ENCODE peak calls at places on chromosome X, in five cellular contexts. C, W, X, Y and G are unnamed samples.

GRCh38 chrX:153443476-153444332 is 2.2 kb downstream of the TREX2 start:
- DNase-seq in C (no peak), W (no peak), X (no peak), Y (no peak), G (no peak)

GRCh38 chrX:2462780-2463179 is 38.0 kb downstream of the DHRSX start:
- DNase-seq in C (no peak), W (no peak), X (no peak), Y (no peak), G (no peak)

GRCh38 chrX:110097920-110098319 is 95.0 kb downstream of the TMEM164 start:
- DNase-seq in C (no peak), W (no peak), X (no peak), Y (no peak), G (no peak)

GRCh38 chrX:68686684-68687045 is 39.2 kb downstream of the STARD8 start:
- DNase-seq in C (peak), W (no peak), X (peak), Y (no peak), G (peak)

GRCh38 chrX:120653000-120653399 is 23.1 kb upstream of the C1GALT1C1 start:
- DNase-seq in C (no peak), W (no peak), X (no peak), Y (no peak), G (no peak)

GRCh38 chrX:147917700-147918694 is 6.3 kb downstream of the FMR1 start:
- DNase-seq in C (no peak), W (no peak), X (no peak), Y (peak), G (peak)

GRCh38 chrX:152908486-152908885 is 10.6 kb downstream of the ZNF185 start:
- DNase-seq in C (no peak), W (no peak), X (no peak), Y (no peak), G (no peak)

GRCh38 chrX:133698298-133698697 is 283.0 kb upstream of the GPC4 start:
- DNase-seq in C (no peak), W (no peak), X (no peak), Y (no peak), G (no peak)

GRCh38 chrX:115632455-115632854 is 71.5 kb downstream of the PLS3 start:
- DNase-seq in C (no peak), W (no peak), X (no peak), Y (no peak), G (no peak)

GRCh38 chrX:1246816-1247215 is 21.8 kb upstream of the CSF2RA start:
- DNase-seq in C (peak), W (peak), X (peak), Y (peak), G (peak)

GRCh38 chrX:83510466-83511181 is 2.5 kb downstream of the POU3F4 start:
- DNase-seq in C (no peak), W (no peak), X (no peak), Y (no peak), G (no peak)

GRCh38 chrX:26032141-26032917 is 105.8 kb upstream of the MAGEB18 start:
- DNase-seq in C (no peak), W (no peak), X (no peak), Y (no peak), G (no peak)

GRCh38 chrX:20372533-20372932 is 105.8 kb upstream of the RPS6KA3 start:
- DNase-seq in C (no peak), W (no peak), X (no peak), Y (no peak), G (no peak)

GRCh38 chrX:48505481-48505880 is 3.3 kb upstream of the PORCN start:
- DNase-seq in C (no peak), W (peak), X (no peak), Y (no peak), G (no peak)

GRCh38 chrX:19673334-19674040 is 158.2 kb upstream of the MAP3K15 start:
- DNase-seq in C (no peak), W (peak), X (peak), Y (no peak), G (peak)

GRCh38 chrX:18895157-18895952 is 88.6 kb downstream of the PHKA2 start:
- DNase-seq in C (no peak), W (no peak), X (peak), Y (no peak), G (no peak)

GRCh38 chrX:10901290-10901633 is 209.9 kb upstream of the HCCS start:
- DNase-seq in C (no peak), W (no peak), X (no peak), Y (no peak), G (no peak)

GRCh38 chrX:69387559-69388487 is 116.3 kb upstream of the NALF2 start:
- DNase-seq in C (peak), W (peak), X (peak), Y (peak), G (peak)

GRCh38 chrX:115650916-115651315 is 89.9 kb downstream of the PLS3 start:
- DNase-seq in C (peak), W (peak), X (peak), Y (peak), G (peak)

GRCh38 chrX:102835504-102836146 is 101.4 kb upstream of the RAB40AL start:
- DNase-seq in C (peak), W (peak), X (peak), Y (peak), G (peak)

GRCh38 chrX:23803931-23804381 is 21.0 kb downstream of the SAT1 start:
- DNase-seq in C (no peak), W (peak), X (peak), Y (no peak), G (no peak)

GRCh38 chrX:153885968-153886903 is at the start of gene L1CAM:
- DNase-seq in C (peak), W (no peak), X (no peak), Y (no peak), G (no peak)

GRCh38 chrX:47191331-47191730 is 2.3 kb upstream of the UBA1 start:
- DNase-seq in C (no peak), W (no peak), X (peak), Y (peak), G (peak)

GRCh38 chrX:53073115-53073581 is 9.0 kb upstream of the TSPYL2 start:
- DNase-seq in C (no peak), W (no peak), X (no peak), Y (no peak), G (no peak)

GRCh38 chrX:1391707-1392375 is at the start of gene SLC25A6:
- DNase-seq in C (peak), W (peak), X (peak), Y (peak), G (peak)

GRCh38 chrX:122245175-122245574 is 938.9 kb upstream of the GRIA3 start:
- DNase-seq in C (no peak), W (no peak), X (no peak), Y (no peak), G (no peak)

GRCh38 chrX:10288400-10288799 is 131.6 kb downstream of the CLCN4 start:
- DNase-seq in C (no peak), W (no peak), X (no peak), Y (no peak), G (no peak)

GRCh38 chrX:16743604-16744325 is 24.4 kb downstream of the SYAP1 start:
- DNase-seq in C (no peak), W (peak), X (no peak), Y (no peak), G (no peak)

GRCh38 chrX:15529165-15529564 is 28.6 kb downstream of the BMX start:
- DNase-seq in C (no peak), W (no peak), X (no peak), Y (no peak), G (no peak)

GRCh38 chrX:133375558-133376340 is 39.5 kb downstream of the GPC4 start:
- DNase-seq in C (no peak), W (no peak), X (peak), Y (no peak), G (no peak)

GRCh38 chrX:17535229-17535628 is 160.2 kb downstream of the NHS start:
- DNase-seq in C (peak), W (peak), X (peak), Y (peak), G (peak)

GRCh38 chrX:11205796-11206195 is 87.4 kb upstream of the AMELX start:
- DNase-seq in C (no peak), W (no peak), X (no peak), Y (no peak), G (no peak)

GRCh38 chrX:45771560-45772340 is 571.1 kb upstream of the DIPK2B start:
- DNase-seq in C (no peak), W (peak), X (no peak), Y (peak), G (peak)

GRCh38 chrX:134670241-134670811 is 12.1 kb upstream of the PLAC1 start:
- DNase-seq in C (no peak), W (no peak), X (peak), Y (no peak), G (no peak)

GRCh38 chrX:73562986-73563739 is at the start of gene CHIC1:
- DNase-seq in C (peak), W (peak), X (peak), Y (peak), G (peak)

GRCh38 chrX:33434256-33435092 is 223.1 kb upstream of the DMD start:
- DNase-seq in C (peak), W (peak), X (peak), Y (peak), G (peak)

GRCh38 chrX:72048515-72049455 is 82.9 kb downstream of the RTL5 start:
- DNase-seq in C (no peak), W (no peak), X (peak), Y (peak), G (peak)
- TF ChIP-seq CTCF in C (no peak), W (no peak), X (no peak), Y (peak), G (no peak)

GRCh38 chrX:136202889-136203288 is 48.3 kb downstream of the MAP7D3 start:
- DNase-seq in C (no peak), W (no peak), X (no peak), Y (no peak), G (no peak)
- TF ChIP-seq CTCF in C (no peak), W (no peak), X (no peak), Y (no peak), G (no peak)

DNA sequence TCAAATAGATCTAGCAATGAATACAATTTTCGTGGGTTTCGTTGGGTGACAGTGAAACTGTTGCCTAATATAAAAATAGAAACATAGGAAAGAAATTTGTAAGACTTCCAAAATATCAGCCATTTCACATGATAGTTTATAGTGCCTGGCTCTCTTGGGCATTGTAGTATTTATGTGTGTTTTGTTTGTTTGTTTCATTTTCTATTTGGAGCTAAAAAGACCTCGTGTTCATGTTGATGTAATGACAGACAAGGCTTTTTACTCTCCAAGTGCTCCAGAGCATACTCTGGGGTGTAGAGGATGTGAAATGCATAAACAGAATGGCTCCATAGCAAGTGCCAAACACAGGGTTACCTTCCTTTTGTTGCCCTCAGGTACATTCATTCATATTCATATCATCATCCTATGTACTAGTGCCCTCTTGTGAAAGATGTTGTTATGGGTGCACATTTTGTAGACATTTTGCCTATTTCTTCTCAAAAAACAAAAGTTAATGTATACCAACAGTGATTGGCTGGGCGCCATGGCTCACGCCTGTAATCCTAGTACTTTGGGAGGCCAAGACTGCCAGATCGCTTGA is 100.7 kb upstream of the AMOT start:
- DNase-seq in C (no peak), W (no peak), X (peak), Y (peak), G (no peak)
- TF ChIP-seq CTCF in C (no peak), W (no peak), X (peak), Y (peak), G (no peak)

DNA sequence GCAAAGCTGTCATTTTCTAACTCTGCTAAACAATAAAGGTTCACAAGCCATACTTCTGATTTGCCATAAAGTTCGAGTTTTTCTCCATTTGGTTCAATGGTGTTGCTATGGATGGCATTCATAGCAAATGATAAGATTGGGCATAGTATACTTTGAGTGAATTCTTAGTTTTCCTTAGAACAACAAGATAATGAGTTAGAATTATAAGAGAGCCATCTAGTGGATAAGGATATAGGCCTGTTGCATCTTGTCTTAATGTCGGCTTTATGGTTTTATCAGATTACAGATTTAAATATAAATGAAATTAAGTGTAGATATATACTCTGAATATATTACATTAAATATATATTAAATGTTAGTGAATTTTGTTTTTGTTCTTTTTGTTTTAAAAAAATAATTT is 644.6 kb downstream of the IL1RAPL1 start:
- DNase-seq in C (no peak), W (no peak), X (no peak), Y (no peak), G (no peak)
- TF ChIP-seq CTCF in C (no peak), W (no peak), X (peak), Y (peak), G (no peak)

DNA sequence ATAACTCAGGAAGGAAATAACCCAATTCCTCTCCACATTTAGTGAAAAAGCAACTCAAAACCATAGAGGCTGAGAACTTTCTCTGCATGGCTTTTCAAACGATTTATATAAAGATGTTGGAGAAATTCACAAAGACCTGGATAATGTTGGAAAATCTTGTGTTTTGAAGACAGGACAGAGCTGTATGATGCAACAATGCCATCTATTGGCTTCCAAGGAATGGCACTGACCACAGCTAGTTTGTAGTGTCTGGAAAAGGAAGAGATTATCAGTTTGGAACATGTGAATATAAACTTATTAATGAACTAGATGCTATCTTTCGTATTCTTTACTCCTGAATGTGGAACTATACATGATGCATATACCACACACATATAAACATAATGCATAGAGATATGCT is 503.6 kb downstream of the IL1RAPL1 start:
- DNase-seq in C (no peak), W (no peak), X (peak), Y (no peak), G (no peak)
- TF ChIP-seq CTCF in C (no peak), W (no peak), X (peak), Y (peak), G (no peak)

DNA sequence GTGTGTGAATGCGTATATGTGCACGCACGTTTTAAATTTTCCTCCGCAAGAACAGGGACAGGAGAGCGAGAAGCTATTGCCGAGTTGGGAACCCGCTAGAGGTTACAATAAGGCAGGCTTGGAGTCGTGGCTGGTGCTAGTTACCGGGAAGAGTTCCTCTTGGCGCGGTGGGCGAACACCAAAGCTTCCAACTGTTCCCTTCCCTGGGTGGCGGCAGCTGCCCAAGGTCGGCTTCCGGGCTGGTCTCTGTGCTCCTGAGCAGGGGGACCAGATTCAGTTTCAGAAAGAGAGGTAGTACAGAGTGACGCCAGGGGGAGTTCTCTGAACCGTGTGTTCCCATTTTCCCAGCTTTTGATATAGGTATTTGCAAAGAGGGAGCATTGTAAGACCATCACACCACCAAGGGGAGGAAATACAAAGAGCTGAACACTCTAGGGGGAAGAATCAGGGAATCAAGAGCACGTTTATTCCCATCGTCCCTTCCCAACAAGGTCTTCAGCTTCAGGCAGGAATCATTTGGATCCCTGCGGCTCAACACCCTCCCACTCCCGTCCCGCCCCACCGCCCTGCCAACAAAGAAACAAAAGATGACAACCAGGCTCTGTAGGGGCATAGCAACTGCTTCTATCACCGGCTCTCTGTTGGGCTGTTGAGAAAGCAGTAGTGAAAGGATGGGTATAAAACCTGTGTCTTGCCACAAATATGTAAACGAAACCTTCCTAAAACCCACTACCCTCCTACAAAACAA is 113.6 kb upstream of the TEX13C start:
- DNase-seq in C (no peak), W (peak), X (peak), Y (no peak), G (no peak)
- TF ChIP-seq CTCF in C (no peak), W (peak), X (no peak), Y (no peak), G (no peak)

GRCh38 chrX:70762285-70762684 is 146.2 kb downstream of the TEX11 start:
- DNase-seq in C (no peak), W (no peak), X (peak), Y (no peak), G (no peak)
- TF ChIP-seq CTCF in C (peak), W (no peak), X (no peak), Y (no peak), G (no peak)

DNA sequence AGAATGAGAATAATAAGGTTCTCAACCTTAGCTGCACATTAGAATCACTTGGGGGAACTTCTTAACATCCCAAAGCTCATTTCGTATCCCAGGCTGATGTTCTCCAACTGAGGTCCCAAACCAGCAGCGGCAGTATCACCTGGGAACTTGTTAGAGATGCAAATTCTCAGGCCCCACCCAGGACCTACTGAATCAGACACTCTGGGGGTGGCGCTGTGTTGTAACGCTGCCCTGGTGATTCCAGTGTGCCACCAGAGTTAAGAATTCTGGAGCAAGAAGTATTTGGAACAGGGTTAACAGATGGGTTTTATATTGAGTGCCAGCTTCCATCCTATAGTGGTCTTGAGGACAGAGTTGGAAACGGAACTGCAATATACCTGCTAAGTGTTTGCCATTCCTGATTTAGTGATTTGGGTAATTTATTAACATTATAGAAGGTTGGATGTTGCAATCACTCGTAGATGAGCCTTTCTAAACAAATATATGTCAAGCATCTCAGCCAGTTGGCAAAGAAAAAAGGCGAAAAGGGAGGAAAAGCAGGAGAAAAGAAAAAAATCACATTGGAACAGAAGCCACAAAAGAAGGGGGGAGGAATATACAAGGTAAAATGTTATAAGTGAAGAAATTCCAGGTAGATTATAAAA is 141.0 kb downstream of the ARX start:
- DNase-seq in C (no peak), W (no peak), X (no peak), Y (no peak), G (no peak)
- TF ChIP-seq CTCF in C (no peak), W (no peak), X (no peak), Y (no peak), G (no peak)

GRCh38 chrX:38627683-38628082 is 66.3 kb downstream of the TSPAN7 start:
- DNase-seq in C (peak), W (no peak), X (peak), Y (peak), G (peak)
- TF ChIP-seq CTCF in C (peak), W (peak), X (peak), Y (peak), G (peak)